ENCODE peak calls at places on chromosome 4, in ten cellular contexts. W is GM20000; H is endothelial cell; Y is activated T-helper 1 cell treated with Interleukin-2 at 50 U/mL for 16 hours; V is activated T-cell treated with anti-CD3 and anti-CD28 coated beads, Interleukin-2, amount 50 U/mL, for 48 hours; N is T-helper 9 cell; X is lung; K is NCI-H1105; L is NCI-H2107; E is NCI-H510A treated with DMSO at 0.1 percent for 48 hours. I is an unnamed sample.

GRCh38 chr4:139942284-139942683 is 211.7 kb downstream of the MAML3 start:
- DNase-seq in W (no peak), H (no peak), Y (no peak), V (no peak), N (no peak), X (no peak), K (no peak), L (no peak), E (no peak), I (no peak)

GRCh38 chr4:185510803-185511202 is 24.5 kb downstream of the PDLIM3 start:
- DNase-seq in W (no peak), H (no peak), Y (no peak), V (no peak), N (no peak), X (no peak), K (no peak), L (no peak), E (no peak), I (no peak)

GRCh38 chr4:56575820-56576429 is 70.3 kb downstream of the ARL9 start:
- DNase-seq in W (no peak), H (no peak), Y (no peak), V (no peak), N (no peak), X (no peak), K (no peak), L (no peak), E (no peak), I (no peak)

GRCh38 chr4:56252561-56253152 is 134.6 kb downstream of the AASDH start:
- DNase-seq in W (no peak), H (no peak), Y (no peak), V (no peak), N (no peak), X (no peak), K (no peak), L (no peak), E (no peak), I (no peak)

GRCh38 chr4:120066525-120067333 is at the start of gene MAD2L1:
- DNase-seq in W (peak), H (peak), Y (peak), V (peak), N (peak), X (peak), K (peak), L (peak), E (peak), I (peak)

GRCh38 chr4:125739760-125740159 is 425.0 kb downstream of the FAT4 start:
- DNase-seq in W (no peak), H (peak), Y (no peak), V (no peak), N (no peak), X (no peak), K (no peak), L (no peak), E (no peak), I (no peak)

GRCh38 chr4:13920901-13921300 is 293.4 kb upstream of the BOD1L1 start:
- DNase-seq in W (no peak), H (peak), Y (no peak), V (no peak), N (no peak), X (no peak), K (no peak), L (no peak), E (no peak), I (no peak)

GRCh38 chr4:57037982-57038604 is 59.4 kb downstream of the POLR2B start:
- DNase-seq in W (peak), H (peak), Y (no peak), V (peak), N (no peak), X (peak), K (no peak), L (peak), E (no peak), I (peak)

GRCh38 chr4:94834496-94834895 is 76.7 kb downstream of the BMPR1B start:
- DNase-seq in W (no peak), H (no peak), Y (no peak), V (no peak), N (no peak), X (no peak), K (no peak), L (no peak), E (no peak), I (no peak)

GRCh38 chr4:180058731-180059215 is 2184.4 kb upstream of the TENM3 start:
- DNase-seq in W (peak), H (peak), Y (no peak), V (peak), N (no peak), X (peak), K (peak), L (no peak), E (peak), I (peak)

I was measured in GM06990.